ENCODE peak calls at places on chromosomes 16 and 17, in five cellular contexts. S is NK-92 treated with Interleukin-12 subunit alpha and Interleukin-12 subunit beta, amount 100 ng/mL, for 24 hours; R is neural crest cell; C is activated CD8-positive, alpha-beta T cell treated with anti-CD3 and anti-CD28 coated beads for 36 hours; Y is SK-MEL-5. V is an unnamed sample.

GRCh38 chr17:68599091-68599872 is 1.9 kb downstream of the FAM20A start:
- DNase-seq in S (no peak), R (no peak), C (no peak), Y (no peak), V (no peak)

GRCh38 chr16:77589071-77589755 is 133.1 kb upstream of the NUDT7 start:
- DNase-seq in S (no peak), R (no peak), C (no peak), Y (no peak), V (no peak)

GRCh38 chr17:75511610-75512575 is 3.4 kb downstream of the CASKIN2 start:
- DNase-seq in S (no peak), R (no peak), C (no peak), Y (no peak), V (no peak)

GRCh38 chr17:43760254-43760852 is 1.8 kb upstream of the SOST start:
- DNase-seq in S (peak), R (peak), C (peak), Y (peak), V (peak)

GRCh38 chr17:73719588-73720071 is 75.4 kb upstream of the SDK2 start:
- DNase-seq in S (no peak), R (peak), C (no peak), Y (peak), V (no peak)

GRCh38 chr16:47142469-47143328 is 1.0 kb downstream of the NETO2 start:
- DNase-seq in S (no peak), R (no peak), C (peak), Y (peak), V (peak)

GRCh38 chr16:57825298-57826039 is 23.2 kb upstream of the KIFC3 start:
- DNase-seq in S (no peak), R (no peak), C (no peak), Y (no peak), V (no peak)

GRCh38 chr16:89720859-89721643 is at the start of the genes VPS9D1 and ZNF276:
- DNase-seq in S (peak), R (peak), C (peak), Y (peak), V (peak)

GRCh38 chr17:19296786-19297778 is 59.9 kb downstream of the EPN2 start:
- DNase-seq in S (no peak), R (no peak), C (no peak), Y (no peak), V (no peak)

GRCh38 chr17:44466339-44466738 is 36.9 kb downstream of the GPATCH8 start:
- DNase-seq in S (no peak), R (no peak), C (no peak), Y (no peak), V (no peak)

GRCh38 chr16:24737916-24738594 is 8.6 kb downstream of the TNRC6A start:
- DNase-seq in S (no peak), R (no peak), C (no peak), Y (no peak), V (no peak)

GRCh38 chr16:86171329-86171728 is 272.4 kb downstream of the IRF8 start:
- DNase-seq in S (no peak), R (no peak), C (no peak), Y (no peak), V (no peak)

GRCh38 chr17:4576729-4577322 is 7.5 kb upstream of the SMTNL2 start:
- DNase-seq in S (no peak), R (peak), C (no peak), Y (no peak), V (no peak)

GRCh38 chr17:18181358-18181757 is 2.3 kb upstream of the ALKBH5 start:
- DNase-seq in S (no peak), R (no peak), C (peak), Y (no peak), V (peak)

GRCh38 chr17:19343256-19343630 is 19.3 kb downstream of the B9D1 start:
- DNase-seq in S (no peak), R (no peak), C (no peak), Y (no peak), V (no peak)

GRCh38 chr17:72498671-72499210 is 377.9 kb downstream of the SOX9 start:
- DNase-seq in S (no peak), R (no peak), C (no peak), Y (no peak), V (no peak)

GRCh38 chr17:82592289-82592683 is 56.0 kb downstream of the WDR45B start:
- DNase-seq in S (no peak), R (no peak), C (no peak), Y (no peak), V (no peak)

GRCh38 chr16:49027420-49027819 is 254.2 kb downstream of the CBLN1 start:
- DNase-seq in S (no peak), R (no peak), C (no peak), Y (no peak), V (no peak)

GRCh38 chr17:31497994-31498826 is 106.7 kb downstream of the RAB11FIP4 start:
- DNase-seq in S (no peak), R (no peak), C (no peak), Y (no peak), V (no peak)

GRCh38 chr16:85778873-85779272 is 20.5 kb downstream of the EMC8 start:
- DNase-seq in S (no peak), R (no peak), C (peak), Y (no peak), V (no peak)

GRCh38 chr17:76261421-76262215 is 3.5 kb upstream of the UBALD2 start:
- DNase-seq in S (no peak), R (no peak), C (peak), Y (peak), V (peak)

GRCh38 chr16:86519649-86520316 is 9.5 kb downstream of the FOXF1 start:
- DNase-seq in S (no peak), R (peak), C (peak), Y (peak), V (peak)

GRCh38 chr16:3007059-3007956 is 5.4 kb upstream of the CLDN9 start:
- DNase-seq in S (no peak), R (no peak), C (no peak), Y (no peak), V (no peak)

GRCh38 chr17:3747805-3748204 is 24.1 kb downstream of the HASPIN start:
- DNase-seq in S (no peak), R (no peak), C (no peak), Y (no peak), V (no peak)

GRCh38 chr17:45284176-45285140 is 22.6 kb upstream of the SPATA32 start:
- DNase-seq in S (no peak), R (no peak), C (peak), Y (peak), V (peak)

GRCh38 chr16:84947022-84947421 is 64.3 kb downstream of the ZDHHC7 start:
- DNase-seq in S (no peak), R (no peak), C (no peak), Y (no peak), V (no peak)

GRCh38 chr17:29617125-29617480 is 5.6 kb downstream of the CORO6 start:
- DNase-seq in S (no peak), R (peak), C (peak), Y (peak), V (peak)

GRCh38 chr17:40179923-40180659 is 2.8 kb downstream of the RAPGEFL1 start:
- DNase-seq in S (no peak), R (no peak), C (no peak), Y (no peak), V (no peak)

GRCh38 chr16:15434425-15435215 is at the start of gene BMERB1:
- DNase-seq in S (no peak), R (peak), C (peak), Y (peak), V (peak)

GRCh38 chr17:57879437-57880085 is 29.7 kb upstream of the MRPS23 start:
- DNase-seq in S (no peak), R (no peak), C (no peak), Y (no peak), V (no peak)

GRCh38 chr17:50564916-50565315 is 4.4 kb downstream of the CACNA1G start:
- DNase-seq in S (no peak), R (no peak), C (peak), Y (peak), V (no peak)

GRCh38 chr17:31538080-31538762 is 146.7 kb downstream of the RAB11FIP4 start:
- DNase-seq in S (no peak), R (no peak), C (no peak), Y (no peak), V (no peak)

GRCh38 chr16:8675183-8676159 is 1.1 kb downstream of the ABAT start:
- DNase-seq in S (no peak), R (no peak), C (peak), Y (no peak), V (peak)

GRCh38 chr16:14302031-14302398 is 230.9 kb downstream of the MRTFB start:
- DNase-seq in S (no peak), R (no peak), C (peak), Y (peak), V (peak)

V was measured in activated naive CD4-positive, alpha-beta T cell treated with anti-CD3 and anti-CD28 coated beads for 36 hours.